ENCODE peak calls at places on chromosome 6, in seven cellular contexts. T is transverse colon; V is CD8-positive, alpha-beta T cell; A is bronchial epithelial cell; E is foreskin fibroblast; H is fibroblast of villous mesenchyme; I is Peyer's patch. X is an unnamed sample.
A peak's percentile ranks its signal among the peaks of the same experiment; 100 is the strongest.

GRCh38 chr6:14706378-14706929 is 539.4 kb upstream of the JARID2 start:
- DNase-seq in T (peak; percentile 27), V (no peak), A (peak; percentile 100), E (peak; percentile 99), H (peak; percentile 97), I (peak; percentile 41), X (peak; percentile 95)

GRCh38 chr6:157235600-157236039 is 87.7 kb downstream of the TMEM242 start:
- DNase-seq in T (peak; percentile 67), V (no peak), A (peak; percentile 19), E (peak; percentile 76), H (peak; percentile 57), I (peak; percentile 49), X (no peak)

GRCh38 chr6:6918216-6918983 is 189.4 kb upstream of the RREB1 start:
- DNase-seq in T (no peak), V (no peak), A (peak; percentile 84), E (peak; percentile 50), H (no peak), I (no peak), X (peak; percentile 18)

GRCh38 chr6:3520541-3521220 is 63.8 kb upstream of the SLC22A23 start:
- DNase-seq in T (no peak), V (no peak), A (no peak), E (no peak), H (no peak), I (no peak), X (no peak)

GRCh38 chr6:87407531-87407895 is 259 bp upstream of the CFAP206 start:
- DNase-seq in T (no peak), V (peak; percentile 1), A (peak; percentile 40), E (peak; percentile 70), H (peak; percentile 56), I (no peak), X (peak; percentile 3)

GRCh38 chr6:116210750-116211425 is 43.0 kb downstream of the TSPYL4 start:
- DNase-seq in T (no peak), V (no peak), A (peak; percentile 89), E (peak; percentile 79), H (no peak), I (no peak), X (peak; percentile 55)

GRCh38 chr6:83921315-83921714 is 61.8 kb downstream of the CYB5R4 start:
- DNase-seq in T (no peak), V (no peak), A (no peak), E (no peak), H (no peak), I (no peak), X (no peak)

GRCh38 chr6:75418233-75418632 is 75.4 kb downstream of the FILIP1 start:
- DNase-seq in T (no peak), V (no peak), A (peak; percentile 90), E (peak; percentile 75), H (peak; percentile 51), I (no peak), X (peak; percentile 65)

GRCh38 chr6:72969666-72970065 is 255.6 kb downstream of the KHDC1L start:
- DNase-seq in T (no peak), V (no peak), A (no peak), E (no peak), H (no peak), I (no peak), X (no peak)

GRCh38 chr6:150767585-150768164 is 97.8 kb upstream of the MTHFD1L start:
- DNase-seq in T (no peak), V (no peak), A (peak; percentile 12), E (peak; percentile 39), H (peak; percentile 23), I (no peak), X (no peak)

GRCh38 chr6:42968126-42968701 is 7.7 kb downstream of the GNMT start:
- DNase-seq in T (no peak), V (no peak), A (no peak), E (no peak), H (no peak), I (no peak), X (no peak)

GRCh38 chr6:7532821-7533220 is 8.7 kb upstream of the DSP start:
- DNase-seq in T (peak; percentile 23), V (no peak), A (peak; percentile 39), E (no peak), H (no peak), I (no peak), X (no peak)

GRCh38 chr6:99618649-99619408 is 12.2 kb downstream of the PRDM13 start:
- DNase-seq in T (no peak), V (no peak), A (no peak), E (no peak), H (no peak), I (no peak), X (no peak)

GRCh38 chr6:25869840-25870239 is 4.2 kb downstream of the SLC17A3 start:
- DNase-seq in T (no peak), V (no peak), A (no peak), E (no peak), H (no peak), I (no peak), X (no peak)

GRCh38 chr6:163367388-163368183 is 46.9 kb upstream of the QKI start:
- DNase-seq in T (no peak), V (no peak), A (peak; percentile 33), E (no peak), H (no peak), I (no peak), X (no peak)

GRCh38 chr6:3228046-3228671 is 706 bp upstream of the TUBB2B start:
- DNase-seq in T (no peak), V (no peak), A (no peak), E (no peak), H (no peak), I (no peak), X (no peak)

GRCh38 chr6:66555082-66555481 is 848.1 kb upstream of the EYS start:
- DNase-seq in T (no peak), V (no peak), A (no peak), E (no peak), H (no peak), I (no peak), X (no peak)

GRCh38 chr6:84450018-84450417 is 222.6 kb upstream of the CEP162 start:
- DNase-seq in T (no peak), V (no peak), A (no peak), E (no peak), H (no peak), I (no peak), X (no peak)

GRCh38 chr6:31713991-31714684 is 1.0 kb upstream of the LY6G6D start:
- DNase-seq in T (peak; percentile 34), V (no peak), A (no peak), E (no peak), H (no peak), I (no peak), X (no peak)

GRCh38 chr6:9806195-9806594 is 608.7 kb downstream of the TFAP2A start:
- DNase-seq in T (no peak), V (no peak), A (no peak), E (no peak), H (no peak), I (no peak), X (no peak)

GRCh38 chr6:41562633-41562975 is 16.4 kb downstream of the FOXP4 start:
- DNase-seq in T (no peak), V (no peak), A (no peak), E (no peak), H (no peak), I (no peak), X (no peak)

GRCh38 chr6:118283759-118284158 is 264.3 kb upstream of the PLN start:
- DNase-seq in T (peak; percentile 9), V (peak; percentile 15), A (peak; percentile 51), E (peak; percentile 80), H (peak; percentile 72), I (no peak), X (peak; percentile 43)

GRCh38 chr6:34487536-34487935 is 21.7 kb downstream of the PACSIN1 start:
- DNase-seq in T (no peak), V (no peak), A (no peak), E (no peak), H (no peak), I (no peak), X (no peak)

GRCh38 chr6:165662671-165663282 is at the start of gene PDE10A:
- DNase-seq in T (no peak), V (no peak), A (no peak), E (peak; percentile 15), H (peak; percentile 54), I (no peak), X (no peak)

GRCh38 chr6:104710543-104711335 is 149.0 kb downstream of the HACE1 start:
- DNase-seq in T (no peak), V (no peak), A (no peak), E (peak; percentile 16), H (peak; percentile 80), I (no peak), X (no peak)

GRCh38 chr6:36978687-36979086 is 7.3 kb downstream of the MTCH1 start:
- DNase-seq in T (no peak), V (no peak), A (no peak), E (no peak), H (no peak), I (no peak), X (no peak)

GRCh38 chr6:36976005-36976261 is 10.1 kb downstream of the MTCH1 start:
- DNase-seq in T (no peak), V (no peak), A (no peak), E (no peak), H (no peak), I (no peak), X (no peak)

GRCh38 chr6:36976931-36977330 is 9.1 kb downstream of the MTCH1 start:
- DNase-seq in T (no peak), V (no peak), A (no peak), E (no peak), H (no peak), I (no peak), X (no peak)

GRCh38 chr6:36976509-36976908 is 9.5 kb downstream of the MTCH1 start:
- DNase-seq in T (no peak), V (no peak), A (no peak), E (no peak), H (no peak), I (no peak), X (no peak)

GRCh38 chr6:36977470-36977941 is 8.5 kb downstream of the MTCH1 start:
- DNase-seq in T (no peak), V (no peak), A (no peak), E (no peak), H (no peak), I (no peak), X (no peak)
- TF ChIP-seq CTCF in T (peak; percentile 17), V (peak; percentile 20), A (peak; percentile 40), E (peak; percentile 26), H (peak; percentile 37), I (peak; percentile 18), X (peak; percentile 78)

DNA sequence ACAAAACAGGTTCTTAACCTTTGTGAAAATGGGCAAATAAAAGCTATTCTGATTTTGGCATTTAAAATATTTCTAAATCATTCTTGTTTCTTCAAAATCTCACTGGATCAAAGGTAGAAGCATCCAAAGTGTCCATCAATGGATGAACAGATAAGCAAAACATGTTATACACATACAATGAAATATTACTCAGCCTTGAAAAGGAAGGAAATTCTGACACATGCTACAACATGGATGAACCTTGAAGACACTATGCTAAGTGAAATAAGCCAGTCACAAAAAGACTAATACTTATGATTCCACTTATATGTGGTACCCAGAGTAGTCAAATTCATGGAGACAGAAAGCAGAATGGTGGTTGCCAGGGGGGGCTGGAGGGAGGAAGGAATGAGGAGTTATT is 45.9 kb downstream of the SNX14 start:
- DNase-seq in T (no peak), V (no peak), A (no peak), E (no peak), H (no peak), I (no peak), X (no peak)
- TF ChIP-seq CTCF in T (no peak), V (no peak), A (no peak), E (no peak), H (no peak), I (no peak), X (no peak)

GRCh38 chr6:44128020-44128917 is 915 bp downstream of the TMEM63B start:
- DNase-seq in T (peak; percentile 57), V (no peak), A (peak; percentile 78), E (peak; percentile 70), H (no peak), I (peak; percentile 31), X (no peak)
- TF ChIP-seq CTCF in T (peak; percentile 28), V (no peak), A (peak; percentile 1), E (peak; percentile 4), H (no peak), I (peak; percentile 35), X (peak; percentile 54)

GRCh38 chr6:54094837-54095236 is 16.4 kb upstream of the MLIP start:
- DNase-seq in T (no peak), V (no peak), A (no peak), E (no peak), H (no peak), I (no peak), X (no peak)
- TF ChIP-seq CTCF in T (no peak), V (no peak), A (no peak), E (no peak), H (no peak), I (no peak), X (no peak)

X was measured in HFFc6.